ENCODE peak calls at places on chromosomes 11 and 22, in seven cellular contexts. Q, V, O, H, R, J and K are unnamed samples. For H3K36me3, the result is how much of the 10 kb centered on the place peaks cover.

GRCh38 chr11:60985991-60986915 is 14.8 kb downstream of the CD6 start:
- DNase-seq in H (no peak), J (peak), R (peak), V (no peak), O (no peak), Q (peak), K (no peak)

GRCh38 chr11:85737738-85738137 is 51.7 kb upstream of the CCDC89 start:
- DNase-seq in Q (no peak), V (no peak), R (no peak), H (no peak), J (no peak), O (no peak), K (no peak)

GRCh38 chr11:7642747-7643146 is 30.6 kb downstream of the CYB5R2 start:
- DNase-seq in O (no peak), H (no peak), J (no peak), V (no peak), R (no peak), Q (no peak), K (no peak)

GRCh38 chr11:18720811-18721575 is 5.0 kb downstream of the IGSF22 start:
- DNase-seq in O (peak), H (peak), J (peak), R (peak), Q (peak), V (peak), K (no peak)

GRCh38 chr11:61908730-61909622 is 8.4 kb downstream of the RAB3IL1 start:
- DNase-seq in O (peak), H (peak), Q (peak), V (peak), R (no peak), J (no peak), K (no peak)

GRCh38 chr11:111269146-111269868 is 23.8 kb downstream of the POU2AF2 start:
- DNase-seq in V (peak), Q (no peak), H (no peak), R (no peak), J (no peak), O (no peak), K (peak)

GRCh38 chr22:44360686-44361381 is 48.1 kb upstream of the SHISAL1 start:
- DNase-seq in J (no peak), R (peak), O (peak), Q (peak), H (peak), V (peak), K (peak)

GRCh38 chr11:123392813-123393212 is 37.3 kb upstream of the GRAMD1B start:
- DNase-seq in O (no peak), V (no peak), H (no peak), J (no peak), Q (no peak), R (no peak), K (no peak)

GRCh38 chr11:8792636-8793035 is 110.0 kb downstream of the RPL27A start:
- DNase-seq in V (no peak), J (no peak), H (no peak), R (no peak), O (no peak), Q (no peak), K (no peak)

GRCh38 chr11:90220391-90220790 is 2.5 kb downstream of the CHORDC1 start:
- DNase-seq in O (no peak), Q (no peak), R (peak), J (no peak), H (no peak), V (no peak), K (no peak)

GRCh38 chr11:65855927-65856363 is 2.0 kb downstream of the CFL1 start:
- DNase-seq in Q (peak), J (no peak), R (no peak), H (no peak), V (peak), O (peak), K (no peak)

GRCh38 chr22:49910229-49911155 is 7.7 kb downstream of the ALG12 start:
- DNase-seq in Q (peak), V (no peak), O (no peak), R (no peak), J (no peak), H (peak), K (no peak)

GRCh38 chr11:134228625-134229024 is 4.2 kb downstream of the VPS26B start:
- DNase-seq in R (no peak), Q (no peak), V (no peak), O (no peak), H (no peak), J (no peak), K (peak)

GRCh38 chr11:15326535-15326934 is 211.8 kb downstream of the INSC start:
- DNase-seq in H (no peak), R (no peak), Q (no peak), O (no peak), J (no peak), V (no peak), K (no peak)

GRCh38 chr11:128341280-128341679 is 246.1 kb downstream of the ETS1 start:
- DNase-seq in O (no peak), Q (no peak), J (no peak), R (no peak), V (no peak), H (no peak), K (no peak)

GRCh38 chr22:44567846-44568493 is 69.9 kb upstream of the RTL6 start:
- DNase-seq in J (peak), Q (peak), H (no peak), R (peak), O (peak), V (no peak), K (no peak)

GRCh38 chr11:128318856-128319474 is 268.4 kb downstream of the ETS1 start:
- DNase-seq in R (peak), O (no peak), J (no peak), Q (no peak), V (no peak), H (no peak), K (no peak)

GRCh38 chr11:35751664-35752061 is 89.1 kb downstream of the TRIM44 start:
- DNase-seq in J (no peak), H (no peak), O (no peak), Q (no peak), R (no peak), V (no peak), K (no peak)

GRCh38 chr11:11845066-11845465 is 3.3 kb downstream of the USP47 start:
- DNase-seq in Q (no peak), O (peak), R (no peak), V (no peak), H (no peak), J (peak), K (no peak)

GRCh38 chr22:50169774-50170341 is 673 bp upstream of the PANX2 start:
- DNase-seq in R (no peak), O (peak), H (no peak), J (peak), V (peak), Q (no peak), K (no peak)

GRCh38 chr11:94142308-94143277 is 14.0 kb downstream of the PANX1 start:
- DNase-seq in Q (no peak), O (no peak), H (no peak), J (no peak), V (no peak), R (no peak), K (no peak)

GRCh38 chr11:1448166-1448825 is 38.3 kb downstream of the MOB2 start:
- DNase-seq in H (no peak), R (no peak), Q (no peak), O (no peak), J (no peak), V (no peak), K (no peak)
- H3K36me3 ChIP-seq in H (under half), R (under half), Q (under half), O (under half), J (under half), V (under half), K (under half)

DNA sequence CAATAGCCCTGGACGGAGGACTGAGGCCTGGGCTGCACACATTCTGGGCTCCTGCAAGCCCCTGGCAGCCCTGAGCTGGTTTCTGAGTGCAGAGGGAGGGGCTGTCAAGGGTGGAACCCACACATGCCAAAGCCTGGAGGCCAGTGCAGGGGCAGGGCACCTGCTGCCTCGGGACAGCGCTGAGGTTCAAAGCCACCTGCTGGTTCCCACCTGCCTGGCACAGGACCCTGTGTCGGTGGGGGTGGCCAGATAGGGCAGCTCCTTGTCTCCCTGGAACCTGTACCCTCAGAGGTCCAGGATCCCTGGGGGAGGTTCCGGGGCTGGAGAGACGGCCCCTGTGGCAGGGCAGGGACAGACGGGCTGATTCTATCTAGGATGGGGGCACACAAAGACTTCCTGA is 40.8 kb downstream of the RTN4R start:
- DNase-seq in H (no peak), V (no peak), J (no peak), Q (no peak), R (no peak), O (no peak), K (no peak)
- H3K4me3 ChIP-seq in H (no peak), V (no peak), J (no peak), Q (no peak), R (no peak), O (no peak), K (no peak)

GRCh38 chr22:23527971-23528740 is 51.9 kb downstream of the IGLL1 start:
- DNase-seq in H (no peak), V (no peak), O (no peak), Q (no peak), R (no peak), J (no peak), K (no peak)

GRCh38 chr22:23531283-23531921 is 48.7 kb downstream of the IGLL1 start:
- DNase-seq in Q (peak), H (peak), J (no peak), R (no peak), O (no peak), V (no peak), K (no peak)

GRCh38 chr22:23530106-23530505 is 50.0 kb downstream of the IGLL1 start:
- DNase-seq in V (no peak), Q (no peak), J (no peak), R (no peak), H (peak), O (no peak), K (no peak)

GRCh38 chr22:23530766-23531282 is 49.3 kb downstream of the IGLL1 start:
- DNase-seq in R (no peak), V (no peak), Q (no peak), J (no peak), O (no peak), H (peak), K (no peak)

DNA sequence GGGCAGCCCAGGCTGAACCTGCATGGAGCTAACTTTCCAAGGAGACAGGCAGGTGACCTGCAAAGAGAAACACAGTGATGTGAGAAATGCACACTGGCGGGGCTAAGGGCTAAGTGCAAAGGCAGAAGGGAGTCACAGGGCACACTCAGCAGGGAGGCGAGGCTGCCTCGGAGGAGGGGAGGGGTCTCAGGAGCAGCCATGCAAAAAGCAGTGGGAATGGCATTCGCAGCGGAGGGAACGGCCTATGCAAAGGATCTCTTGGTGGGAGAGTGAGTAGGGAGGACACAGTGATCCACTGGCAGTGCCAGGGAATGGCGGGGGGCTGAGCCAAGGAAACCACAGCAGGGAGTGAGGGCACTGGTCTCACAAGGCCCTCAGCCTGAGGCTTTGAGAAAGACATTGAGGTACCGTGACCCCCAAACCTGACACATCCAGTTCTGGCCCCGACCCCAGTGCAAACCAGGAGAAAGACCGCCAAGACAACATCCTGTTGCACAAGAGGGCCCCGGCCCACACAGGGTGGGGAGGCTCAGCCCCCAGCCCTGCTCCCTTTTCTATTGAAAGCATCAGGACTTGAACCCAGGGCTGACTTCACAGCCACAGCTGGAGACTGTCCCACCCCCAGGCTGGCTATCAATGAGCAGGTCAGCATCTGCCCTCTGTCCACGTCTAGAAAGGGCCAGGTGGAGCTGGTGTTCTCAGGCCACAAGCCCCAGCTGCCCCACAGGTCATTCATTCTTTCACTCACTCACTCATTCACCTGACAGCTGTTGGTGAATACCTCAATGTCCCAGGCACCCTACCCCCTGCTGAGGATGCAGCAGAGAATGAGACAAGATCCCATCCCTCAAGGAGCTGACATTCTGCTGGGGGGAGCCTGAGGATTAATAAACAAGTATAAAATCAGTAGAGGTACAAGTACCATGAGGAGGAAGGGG is 50.7 kb downstream of the IGLL1 start:
- DNase-seq in O (no peak), R (no peak), J (no peak), H (no peak), Q (no peak), V (no peak), K (no peak)
- TF ChIP-seq CTCF in O (no peak), R (no peak), J (no peak), H (no peak), Q (no peak), V (no peak), K (no peak)

DNA sequence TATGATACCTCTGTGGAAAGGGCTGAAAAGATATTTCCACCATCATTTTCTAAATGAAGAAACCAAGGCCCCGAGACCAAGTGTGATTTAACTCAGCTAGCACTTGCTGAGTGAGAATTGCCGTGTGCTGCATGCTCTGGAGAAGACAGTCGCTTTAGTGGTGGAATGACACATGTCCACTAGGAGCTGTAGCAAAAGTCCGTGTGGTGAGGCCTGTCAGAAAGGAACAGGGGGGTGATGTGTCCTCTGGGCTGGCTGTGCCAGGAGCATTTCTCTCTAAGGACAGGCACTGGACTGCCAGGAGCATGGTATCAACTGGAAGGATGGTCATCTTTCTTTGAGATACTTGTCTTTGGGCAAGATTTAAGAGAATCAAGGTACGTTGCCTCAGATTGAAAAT is 72.8 kb downstream of the ATXN10 start:
- DNase-seq in Q (no peak), J (no peak), V (no peak), H (no peak), R (no peak), O (no peak), K (no peak)
- H3K36me3 ChIP-seq in Q (under half), J (under half), V (under half), H (under half), R (under half), O (under half), K (under half)

DNA sequence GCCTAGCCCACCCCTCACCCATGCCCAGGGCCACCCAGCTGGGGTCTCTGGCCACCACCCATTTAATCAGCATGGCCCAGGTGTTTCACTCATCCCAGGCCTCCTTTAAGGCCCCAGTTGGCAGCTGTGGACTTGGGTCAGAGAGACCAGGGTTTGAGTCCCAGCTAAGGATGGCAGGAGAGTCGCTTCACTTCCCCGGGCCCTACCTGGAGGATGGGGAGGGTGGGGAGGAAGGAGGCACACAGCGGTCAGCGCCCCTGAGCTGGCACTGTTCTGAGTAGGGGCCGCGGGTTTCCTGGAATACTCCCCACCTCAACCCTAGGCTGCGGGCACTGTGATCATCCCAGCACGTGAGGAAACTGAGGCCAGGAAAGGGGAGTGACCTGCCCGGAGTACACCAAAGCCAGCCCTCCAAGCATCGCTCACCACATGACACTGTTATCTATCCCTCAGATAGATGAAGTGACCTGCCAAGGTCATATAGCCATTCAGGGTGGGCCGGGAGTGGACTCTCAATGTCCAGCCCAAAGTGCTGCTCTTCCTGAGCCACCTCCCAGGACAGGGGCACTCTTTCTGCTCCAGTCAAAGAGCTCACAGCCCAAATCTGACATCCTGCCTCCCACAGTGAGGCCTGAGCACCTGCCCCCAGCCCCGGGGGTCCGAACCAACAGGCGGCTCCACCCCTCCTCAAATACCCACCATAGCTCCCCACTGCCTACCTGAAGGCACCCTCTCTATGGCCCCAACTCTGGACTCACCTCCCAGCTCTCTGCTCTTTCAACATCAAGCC is 3.4 kb upstream of the ATP5MGL start:
- DNase-seq in J (no peak), Q (no peak), V (no peak), H (no peak), O (peak), R (no peak), K (no peak)
- H3K4me3 ChIP-seq in J (no peak), Q (no peak), V (no peak), H (no peak), O (no peak), R (no peak), K (no peak)

GRCh38 chr11:17603056-17603825 is 56.2 kb downstream of the OTOG start:
- DNase-seq in V (no peak), H (no peak), O (no peak), Q (no peak), J (no peak), R (no peak), K (no peak)

GRCh38 chr11:17602105-17603001 is 55.3 kb downstream of the OTOG start:
- DNase-seq in R (no peak), Q (no peak), H (no peak), O (no peak), V (no peak), J (no peak), K (no peak)

GRCh38 chr11:17599460-17599925 is 52.4 kb downstream of the OTOG start:
- DNase-seq in R (no peak), H (no peak), V (no peak), Q (no peak), J (no peak), O (peak), K (no peak)

GRCh38 chr11:17600316-17601205 is 53.5 kb downstream of the OTOG start:
- DNase-seq in V (peak), R (no peak), Q (no peak), H (no peak), O (no peak), J (no peak), K (no peak)

GRCh38 chr11:17601206-17602075 is 54.4 kb downstream of the OTOG start:
- DNase-seq in J (no peak), V (peak), H (no peak), Q (no peak), O (no peak), R (no peak), K (no peak)
- TF ChIP-seq CTCF in J (no peak), V (peak), H (no peak), Q (no peak), O (no peak), R (no peak), K (no peak)

DNA sequence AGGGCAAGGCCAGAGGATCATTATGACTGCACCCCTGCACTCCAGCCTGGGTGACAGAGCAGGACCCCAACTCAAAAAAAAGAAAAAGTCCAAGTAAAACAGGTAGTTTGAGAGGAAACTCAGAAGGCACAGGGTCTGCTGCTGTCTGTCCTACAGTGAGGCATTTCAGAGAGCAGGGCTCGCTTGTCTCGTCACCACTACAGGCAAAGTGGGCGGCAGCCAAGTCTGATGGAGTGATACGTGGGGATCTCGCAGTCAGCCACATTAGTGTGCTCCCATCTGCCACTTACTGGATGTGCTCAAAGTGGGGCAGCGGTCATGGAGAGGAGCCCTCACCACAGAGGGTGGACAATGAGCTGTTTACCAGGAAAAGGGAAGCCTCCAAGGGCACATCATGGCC is 42.1 kb downstream of the PI4KA start:
- DNase-seq in H (no peak), V (no peak), R (no peak), Q (no peak), J (no peak), O (no peak), K (no peak)
- H3K36me3 ChIP-seq in H (under half), V (under half), R (under half), Q (under half), J (under half), O (under half), K (under half)

DNA sequence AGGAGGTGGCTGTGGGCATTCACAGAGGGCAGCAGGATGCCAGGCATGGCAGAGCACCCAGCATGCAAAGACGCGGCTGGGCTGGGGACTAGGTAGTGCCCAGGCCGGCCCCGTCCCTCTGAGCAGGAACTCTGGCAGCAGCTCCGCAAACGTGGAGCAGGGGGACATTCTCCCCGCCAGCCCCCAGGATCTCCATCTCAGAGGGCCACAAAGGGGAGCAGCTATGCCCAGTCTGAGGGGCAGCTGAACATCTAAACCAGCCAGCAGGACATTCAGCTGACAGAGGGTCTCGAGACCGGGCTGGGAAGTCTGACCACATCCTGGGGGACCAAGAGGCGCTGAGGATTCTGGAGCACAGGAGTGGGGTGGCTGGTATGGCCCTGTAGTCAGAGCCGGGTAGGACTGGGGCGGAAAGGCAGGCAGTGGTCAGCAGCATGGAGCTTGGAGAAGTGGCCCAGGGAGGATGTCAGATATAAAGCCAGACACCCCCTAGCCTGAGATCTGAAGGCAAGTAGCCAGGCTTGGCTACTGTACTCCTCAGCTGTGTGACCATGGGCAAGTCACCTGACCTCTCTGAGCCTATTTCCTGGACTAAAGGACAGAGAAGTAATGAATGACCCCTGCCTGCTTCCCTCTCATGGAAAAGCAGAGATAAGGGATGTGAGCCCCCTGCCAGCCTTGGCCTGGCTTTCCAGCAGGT is 10.2 kb downstream of the PMM1 start:
- DNase-seq in J (no peak), O (no peak), R (no peak), Q (no peak), V (no peak), H (no peak), K (no peak)
- H3K4me3 ChIP-seq in J (no peak), O (no peak), R (no peak), Q (no peak), V (no peak), H (no peak), K (no peak)